ENCODE peak calls at places on chromosomes 2 and 18, in seven cellular contexts. G is heart left ventricle, B is K562, D is body of pancreas, Q is IMR-90, U is sigmoid colon, P is spleen. V is an unnamed sample.

GRCh38 chr2:43766006-43766405 is 7.8 kb upstream of the DYNC2LI1 start:
- DNase-seq in G (no peak), B (no peak), D (no peak), Q (no peak), U (no peak), P (no peak), V (no peak)

GRCh38 chr2:149394864-149395263 is 64.5 kb downstream of the LYPD6 start:
- DNase-seq in G (no peak), B (no peak), D (no peak), Q (peak; percentile 4), U (no peak), P (no peak), V (no peak)

GRCh38 chr18:28766027-28766426 is 589.1 kb upstream of the CDH2 start:
- DNase-seq in G (no peak), B (no peak), D (no peak), Q (peak; percentile 12), U (no peak), P (no peak), V (no peak)

GRCh38 chr2:205024822-205025518 is 479.7 kb downstream of the PARD3B start:
- DNase-seq in G (no peak), B (peak; percentile 67), D (no peak), Q (peak; percentile 98), U (peak; percentile 77), P (no peak), V (peak; percentile 80)

GRCh38 chr18:54829856-54830255 is 1.6 kb downstream of the RAB27B start:
- DNase-seq in G (no peak), B (no peak), D (no peak), Q (no peak), U (no peak), P (no peak), V (no peak)

GRCh38 chr2:239854596-239854995 is 170.5 kb downstream of the NDUFA10 start:
- DNase-seq in G (peak; percentile 14), B (no peak), D (no peak), Q (no peak), U (no peak), P (no peak), V (no peak)

GRCh38 chr2:49102146-49102545 is 52.2 kb downstream of the FSHR start:
- DNase-seq in G (no peak), B (no peak), D (no peak), Q (no peak), U (no peak), P (no peak), V (no peak)

GRCh38 chr2:236162031-236162803 is 6.0 kb downstream of the GBX2 start:
- DNase-seq in G (no peak), B (no peak), D (no peak), Q (no peak), U (peak; percentile 28), P (peak; percentile 50), V (no peak)

GRCh38 chr2:234410526-234410925 is 86.4 kb downstream of the ARL4C start:
- DNase-seq in G (no peak), B (no peak), D (no peak), Q (no peak), U (no peak), P (no peak), V (no peak)

GRCh38 chr2:40760071-40760666 is 308.3 kb upstream of the SLC8A1 start:
- DNase-seq in G (no peak), B (no peak), D (peak; percentile 14), Q (peak; percentile 69), U (peak; percentile 72), P (no peak), V (peak; percentile 7)

GRCh38 chr2:134679740-134680139 is 39.1 kb downstream of the TMEM163 start:
- DNase-seq in G (no peak), B (peak; percentile 23), D (no peak), Q (no peak), U (no peak), P (no peak), V (no peak)

GRCh38 chr2:30235859-30236535 is 4.7 kb downstream of the LBH start:
- DNase-seq in G (no peak), B (no peak), D (no peak), Q (no peak), U (peak; percentile 55), P (peak; percentile 37), V (no peak)

GRCh38 chr18:47075098-47075883 is 39.9 kb upstream of the ELOA2 start:
- DNase-seq in G (no peak), B (no peak), D (no peak), Q (no peak), U (no peak), P (no peak), V (no peak)

GRCh38 chr2:42100696-42101585 is 53.1 kb downstream of the PKDCC start:
- DNase-seq in G (peak; percentile 87), B (no peak), D (peak; percentile 63), Q (peak; percentile 69), U (peak; percentile 78), P (peak; percentile 93), V (peak; percentile 64)

GRCh38 chr2:48723125-48723524 is 32.4 kb downstream of the LHCGR start:
- DNase-seq in G (no peak), B (no peak), D (no peak), Q (peak; percentile 94), U (no peak), P (no peak), V (no peak)

GRCh38 chr18:40431071-40431998 is 1523.7 kb upstream of the PIK3C3 start:
- DNase-seq in G (no peak), B (no peak), D (no peak), Q (no peak), U (no peak), P (no peak), V (no peak)

GRCh38 chr2:172428841-172429173 is 1.4 kb downstream of the ITGA6 start:
- DNase-seq in G (no peak), B (no peak), D (no peak), Q (no peak), U (no peak), P (no peak), V (no peak)

GRCh38 chr2:216502776-216503629 is 4.4 kb downstream of the RPL37A start:
- DNase-seq in G (no peak), B (no peak), D (no peak), Q (no peak), U (no peak), P (no peak), V (no peak)
- TF ChIP-seq POLR2A in G (no peak), B (peak; percentile 52), D (peak; percentile 4), Q (no peak), U (no peak), P (no peak), V (no peak)

GRCh38 chr2:188406414-188406813 is 114.7 kb downstream of the GULP1 start:
- DNase-seq in G (no peak), B (no peak), D (no peak), Q (no peak), U (no peak), P (no peak), V (no peak)

GRCh38 chr2:188399159-188399558 is 107.5 kb downstream of the GULP1 start:
- DNase-seq in G (no peak), B (no peak), D (no peak), Q (peak; percentile 69), U (no peak), P (no peak), V (no peak)

GRCh38 chr2:188404341-188405004 is 112.8 kb downstream of the GULP1 start:
- DNase-seq in G (no peak), B (no peak), D (no peak), Q (peak; percentile 56), U (no peak), P (no peak), V (no peak)

DNA sequence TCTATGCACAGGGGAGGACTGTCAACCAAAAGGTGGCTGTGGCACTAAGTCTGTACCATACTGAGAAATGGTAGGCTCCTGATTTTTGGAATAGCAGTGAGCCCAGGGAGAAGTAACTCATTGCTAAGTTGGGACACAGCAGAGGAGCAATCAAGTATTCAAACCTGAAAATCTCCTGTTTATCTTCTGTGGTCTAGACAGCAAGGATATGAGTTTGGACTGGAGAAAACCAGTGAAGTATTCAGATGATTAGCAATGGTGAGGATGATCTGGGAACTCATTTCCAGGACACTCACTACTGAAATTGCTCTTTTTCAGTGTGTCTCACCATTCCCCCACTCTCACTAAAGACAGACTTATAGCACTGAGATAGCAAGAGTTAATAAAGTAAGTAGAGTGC is 112.0 kb downstream of the GULP1 start:
- DNase-seq in G (no peak), B (no peak), D (no peak), Q (peak; percentile 66), U (no peak), P (no peak), V (no peak)
- TF ChIP-seq POLR2A in G (no peak), B (no peak), D (no peak), Q (no peak), U (no peak), P (no peak), V (no peak)

GRCh38 chr2:27050281-27050995 is 1.0 kb upstream of the AGBL5 start:
- DNase-seq in G (peak; percentile 87), B (peak; percentile 74), D (peak; percentile 95), Q (peak; percentile 98), U (peak; percentile 96), P (peak; percentile 93), V (peak; percentile 90)
- TF ChIP-seq POLR2A in G (no peak), B (peak; percentile 72), D (peak; percentile 54), Q (peak; percentile 98), U (no peak), P (no peak), V (peak; percentile 36)

GRCh38 chr2:54955674-54956391 is 94.4 kb downstream of the RTN4 start:
- DNase-seq in G (no peak), B (peak; percentile 82), D (no peak), Q (no peak), U (no peak), P (no peak), V (no peak)
- TF ChIP-seq POLR2A in G (no peak), B (peak; percentile 75), D (no peak), Q (no peak), U (no peak), P (no peak), V (no peak)